ENCODE peak calls at places on chromosomes 7 and 10, in ten cellular contexts. One of them, this sample, is unnamed.

GRCh38 chr7:30721211-30721610 is 30.7 kb upstream of the INMT start:
- DNase-seq in GM12878: no peak
- DNase-seq in astrocyte of the spinal cord: no peak
- DNase-seq in body of pancreas: no peak
- DNase-seq in spleen: peak
- DNase-seq in IMR-90: no peak
- DNase-seq in epithelial cell of esophagus: no peak
- DNase-seq in astrocyte of the cerebellum: no peak
- DNase-seq in left ventricle myocardium inferior: no peak
- DNase-seq in gastrocnemius medialis: no peak
- DNase-seq in this sample: no peak

GRCh38 chr10:79339266-79339665 is 8.0 kb upstream of the PPIF start:
- DNase-seq in GM12878: no peak
- DNase-seq in astrocyte of the spinal cord: no peak
- DNase-seq in body of pancreas: no peak
- DNase-seq in spleen: no peak
- DNase-seq in IMR-90: no peak
- DNase-seq in epithelial cell of esophagus: peak
- DNase-seq in astrocyte of the cerebellum: no peak
- DNase-seq in left ventricle myocardium inferior: no peak
- DNase-seq in gastrocnemius medialis: no peak
- DNase-seq in this sample: no peak

GRCh38 chr7:11373546-11374142 is 400.0 kb downstream of the PHF14 start:
- DNase-seq in GM12878: no peak
- DNase-seq in astrocyte of the spinal cord: peak
- DNase-seq in body of pancreas: no peak
- DNase-seq in spleen: no peak
- DNase-seq in IMR-90: no peak
- DNase-seq in epithelial cell of esophagus: peak
- DNase-seq in astrocyte of the cerebellum: no peak
- DNase-seq in left ventricle myocardium inferior: no peak
- DNase-seq in gastrocnemius medialis: no peak
- DNase-seq in this sample: no peak

GRCh38 chr10:78896169-78896931 is 172.4 kb upstream of the ZMIZ1 start:
- DNase-seq in GM12878: no peak
- DNase-seq in astrocyte of the spinal cord: no peak
- DNase-seq in body of pancreas: no peak
- DNase-seq in spleen: no peak
- DNase-seq in IMR-90: no peak
- DNase-seq in epithelial cell of esophagus: no peak
- DNase-seq in astrocyte of the cerebellum: no peak
- DNase-seq in left ventricle myocardium inferior: no peak
- DNase-seq in gastrocnemius medialis: peak
- DNase-seq in this sample: no peak

GRCh38 chr7:131131746-131132431 is 195.8 kb upstream of the MKLN1 start:
- DNase-seq in GM12878: no peak
- DNase-seq in astrocyte of the spinal cord: no peak
- DNase-seq in body of pancreas: no peak
- DNase-seq in spleen: no peak
- DNase-seq in IMR-90: no peak
- DNase-seq in epithelial cell of esophagus: no peak
- DNase-seq in astrocyte of the cerebellum: no peak
- DNase-seq in left ventricle myocardium inferior: no peak
- DNase-seq in gastrocnemius medialis: no peak
- DNase-seq in this sample: no peak

GRCh38 chr10:124894569-124895215 is 47.2 kb upstream of the ZRANB1 start:
- DNase-seq in GM12878: no peak
- DNase-seq in astrocyte of the spinal cord: no peak
- DNase-seq in body of pancreas: no peak
- DNase-seq in spleen: no peak
- DNase-seq in IMR-90: peak
- DNase-seq in epithelial cell of esophagus: peak
- DNase-seq in astrocyte of the cerebellum: no peak
- DNase-seq in left ventricle myocardium inferior: no peak
- DNase-seq in gastrocnemius medialis: no peak
- DNase-seq in this sample: no peak

GRCh38 chr7:134948736-134949135 is 37.6 kb upstream of the AGBL3 start:
- DNase-seq in GM12878: no peak
- DNase-seq in astrocyte of the spinal cord: no peak
- DNase-seq in body of pancreas: no peak
- DNase-seq in spleen: no peak
- DNase-seq in IMR-90: peak
- DNase-seq in epithelial cell of esophagus: peak
- DNase-seq in astrocyte of the cerebellum: no peak
- DNase-seq in left ventricle myocardium inferior: no peak
- DNase-seq in gastrocnemius medialis: no peak
- DNase-seq in this sample: no peak

GRCh38 chr7:50369408-50370026 is 65.0 kb downstream of the IKZF1 start:
- DNase-seq in GM12878: peak
- DNase-seq in astrocyte of the spinal cord: no peak
- DNase-seq in body of pancreas: no peak
- DNase-seq in spleen: no peak
- DNase-seq in IMR-90: no peak
- DNase-seq in epithelial cell of esophagus: peak
- DNase-seq in astrocyte of the cerebellum: no peak
- DNase-seq in left ventricle myocardium inferior: no peak
- DNase-seq in gastrocnemius medialis: no peak
- DNase-seq in this sample: no peak

GRCh38 chr10:70963271-70963670 is 74.9 kb upstream of the PCBD1 start:
- DNase-seq in GM12878: no peak
- DNase-seq in astrocyte of the spinal cord: no peak
- DNase-seq in body of pancreas: no peak
- DNase-seq in spleen: peak
- DNase-seq in IMR-90: no peak
- DNase-seq in epithelial cell of esophagus: no peak
- DNase-seq in astrocyte of the cerebellum: no peak
- DNase-seq in left ventricle myocardium inferior: no peak
- DNase-seq in gastrocnemius medialis: no peak
- DNase-seq in this sample: no peak

GRCh38 chr10:70960316-70960715 is 72.0 kb upstream of the PCBD1 start:
- DNase-seq in GM12878: no peak
- DNase-seq in astrocyte of the spinal cord: no peak
- DNase-seq in body of pancreas: no peak
- DNase-seq in spleen: no peak
- DNase-seq in IMR-90: no peak
- DNase-seq in epithelial cell of esophagus: no peak
- DNase-seq in astrocyte of the cerebellum: no peak
- DNase-seq in left ventricle myocardium inferior: no peak
- DNase-seq in gastrocnemius medialis: no peak
- DNase-seq in this sample: no peak

GRCh38 chr10:70958396-70958795 is 70.0 kb upstream of the PCBD1 start:
- DNase-seq in GM12878: no peak
- DNase-seq in astrocyte of the spinal cord: no peak
- DNase-seq in body of pancreas: no peak
- DNase-seq in spleen: peak
- DNase-seq in IMR-90: peak
- DNase-seq in epithelial cell of esophagus: no peak
- DNase-seq in astrocyte of the cerebellum: no peak
- DNase-seq in left ventricle myocardium inferior: no peak
- DNase-seq in gastrocnemius medialis: no peak
- DNase-seq in this sample: no peak

GRCh38 chr10:70962686-70963085 is 74.3 kb upstream of the PCBD1 start:
- DNase-seq in GM12878: no peak
- DNase-seq in astrocyte of the spinal cord: no peak
- DNase-seq in body of pancreas: no peak
- DNase-seq in spleen: peak
- DNase-seq in IMR-90: no peak
- DNase-seq in epithelial cell of esophagus: no peak
- DNase-seq in astrocyte of the cerebellum: no peak
- DNase-seq in left ventricle myocardium inferior: no peak
- DNase-seq in gastrocnemius medialis: no peak
- DNase-seq in this sample: no peak

DNA sequence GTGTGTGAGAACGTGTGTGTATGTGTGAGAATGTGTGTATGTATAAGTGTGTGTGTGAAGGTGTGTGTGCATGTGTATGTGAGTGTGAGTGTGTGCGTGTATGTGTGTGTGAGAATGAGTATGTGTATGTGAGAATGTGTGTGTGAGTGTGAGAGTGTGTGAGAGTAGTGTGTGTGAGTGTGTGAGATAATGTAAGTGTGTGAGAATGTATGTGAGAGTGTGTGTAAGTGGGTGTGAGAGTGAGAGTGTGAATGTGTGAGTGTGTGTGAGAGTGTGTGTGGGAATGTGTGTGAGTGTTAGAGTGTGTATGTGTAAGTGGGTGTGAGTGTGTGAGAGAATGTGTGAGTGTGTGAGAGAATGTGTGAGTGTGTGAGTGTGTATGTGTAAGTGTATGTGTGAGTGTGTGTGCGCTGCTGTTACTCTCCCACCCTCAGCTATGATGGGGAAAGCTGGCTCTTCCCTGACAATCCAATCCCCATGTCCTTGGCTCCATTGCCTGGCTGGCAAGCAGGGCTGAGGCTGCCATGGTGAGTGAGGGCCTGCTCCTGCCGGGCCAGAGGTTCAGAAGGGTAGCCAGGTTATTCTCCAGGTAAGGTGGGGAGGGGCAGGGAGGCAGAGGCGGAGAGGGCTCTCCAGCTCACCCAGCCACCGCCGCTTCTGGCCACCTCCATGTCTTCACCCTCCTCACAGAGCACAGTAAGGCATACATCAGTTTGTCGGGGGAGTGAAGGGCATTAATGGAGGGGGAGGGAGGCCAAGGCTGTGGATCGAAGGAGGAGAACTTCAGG is 72.6 kb upstream of the PCBD1 start:
- DNase-seq in GM12878: no peak
- DNase-seq in astrocyte of the spinal cord: no peak
- DNase-seq in body of pancreas: no peak
- DNase-seq in spleen: peak
- DNase-seq in IMR-90: no peak
- DNase-seq in epithelial cell of esophagus: no peak
- DNase-seq in astrocyte of the cerebellum: no peak
- DNase-seq in left ventricle myocardium inferior: no peak
- DNase-seq in gastrocnemius medialis: no peak
- DNase-seq in this sample: no peak
- TF ChIP-seq CTCF in GM12878: no peak
- TF ChIP-seq CTCF in astrocyte of the spinal cord: no peak
- TF ChIP-seq CTCF in body of pancreas: no peak
- TF ChIP-seq CTCF in spleen: no peak
- TF ChIP-seq CTCF in IMR-90: no peak
- TF ChIP-seq CTCF in epithelial cell of esophagus: no peak
- TF ChIP-seq CTCF in astrocyte of the cerebellum: no peak
- TF ChIP-seq CTCF in left ventricle myocardium inferior: no peak
- TF ChIP-seq CTCF in gastrocnemius medialis: no peak
- TF ChIP-seq CTCF in this sample: no peak

GRCh38 chr7:151172273-151173141 is 5.0 kb upstream of the GBX1 start:
- DNase-seq in GM12878: no peak
- DNase-seq in astrocyte of the spinal cord: peak
- DNase-seq in body of pancreas: peak
- DNase-seq in spleen: peak
- DNase-seq in IMR-90: peak
- DNase-seq in epithelial cell of esophagus: peak
- DNase-seq in astrocyte of the cerebellum: peak
- DNase-seq in left ventricle myocardium inferior: peak
- DNase-seq in gastrocnemius medialis: peak
- DNase-seq in this sample: no peak

GRCh38 chr7:151168787-151169162 is 1.3 kb upstream of the GBX1 start:
- DNase-seq in GM12878: no peak
- DNase-seq in astrocyte of the spinal cord: no peak
- DNase-seq in body of pancreas: no peak
- DNase-seq in spleen: no peak
- DNase-seq in IMR-90: no peak
- DNase-seq in epithelial cell of esophagus: no peak
- DNase-seq in astrocyte of the cerebellum: no peak
- DNase-seq in left ventricle myocardium inferior: no peak
- DNase-seq in gastrocnemius medialis: no peak
- DNase-seq in this sample: no peak

GRCh38 chr7:151168022-151168786 is 710 bp upstream of the GBX1 start:
- DNase-seq in GM12878: no peak
- DNase-seq in astrocyte of the spinal cord: no peak
- DNase-seq in body of pancreas: peak
- DNase-seq in spleen: no peak
- DNase-seq in IMR-90: no peak
- DNase-seq in epithelial cell of esophagus: peak
- DNase-seq in astrocyte of the cerebellum: no peak
- DNase-seq in left ventricle myocardium inferior: no peak
- DNase-seq in gastrocnemius medialis: no peak
- DNase-seq in this sample: no peak

GRCh38 chr7:151166629-151167196 is 781 bp downstream of the GBX1 start:
- DNase-seq in GM12878: no peak
- DNase-seq in astrocyte of the spinal cord: no peak
- DNase-seq in body of pancreas: no peak
- DNase-seq in spleen: no peak
- DNase-seq in IMR-90: no peak
- DNase-seq in epithelial cell of esophagus: no peak
- DNase-seq in astrocyte of the cerebellum: no peak
- DNase-seq in left ventricle myocardium inferior: no peak
- DNase-seq in gastrocnemius medialis: no peak
- DNase-seq in this sample: no peak

DNA sequence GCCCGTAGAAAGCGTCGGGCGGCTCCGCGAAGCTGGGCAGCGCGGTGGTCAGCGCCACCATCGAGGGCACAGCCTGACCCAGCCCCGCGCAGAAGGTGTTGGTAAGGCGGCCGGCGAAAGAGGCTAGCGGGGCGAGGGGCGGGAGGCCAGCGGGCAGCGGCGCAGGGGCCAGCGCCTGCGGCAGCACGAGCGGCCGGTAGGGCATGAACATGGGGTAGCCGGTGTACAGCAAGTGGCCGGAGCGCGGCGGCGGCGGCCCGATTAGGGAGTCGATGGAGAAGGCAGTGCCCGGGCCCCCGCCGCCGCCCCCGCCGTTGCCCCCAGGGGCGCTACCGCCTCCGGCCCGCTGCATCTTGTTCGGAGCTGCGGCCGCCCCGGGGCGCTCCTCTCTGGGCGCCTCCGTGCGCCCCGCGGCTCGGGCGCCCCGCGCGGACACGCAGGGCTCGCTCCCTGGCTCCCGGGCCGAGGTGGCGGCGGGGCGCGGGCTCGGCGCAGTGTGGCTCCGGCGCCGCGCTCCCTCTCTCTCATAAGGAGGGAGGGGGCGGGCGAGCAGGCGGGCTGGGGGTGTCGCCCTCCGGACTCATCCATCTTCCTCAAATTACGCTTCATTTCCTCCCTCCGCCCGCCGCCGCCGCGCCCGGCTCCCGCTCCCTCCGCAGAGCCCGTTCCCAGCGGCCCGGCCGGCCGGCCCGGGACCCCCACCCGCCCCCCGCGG is at the start of gene GBX1:
- DNase-seq in GM12878: no peak
- DNase-seq in astrocyte of the spinal cord: no peak
- DNase-seq in body of pancreas: no peak
- DNase-seq in spleen: no peak
- DNase-seq in IMR-90: no peak
- DNase-seq in epithelial cell of esophagus: no peak
- DNase-seq in astrocyte of the cerebellum: no peak
- DNase-seq in left ventricle myocardium inferior: no peak
- DNase-seq in gastrocnemius medialis: no peak
- DNase-seq in this sample: no peak
- H3K4me3 ChIP-seq in GM12878: no peak
- H3K4me3 ChIP-seq in astrocyte of the spinal cord: no peak
- H3K4me3 ChIP-seq in body of pancreas: peak
- H3K4me3 ChIP-seq in spleen: peak
- H3K4me3 ChIP-seq in IMR-90: peak
- H3K4me3 ChIP-seq in epithelial cell of esophagus: peak
- H3K4me3 ChIP-seq in astrocyte of the cerebellum: peak
- H3K4me3 ChIP-seq in left ventricle myocardium inferior: peak
- H3K4me3 ChIP-seq in gastrocnemius medialis: peak
- H3K4me3 ChIP-seq in this sample: no peak

GRCh38 chr7:103076767-103077166 is 1.8 kb downstream of the ARMC10 start:
- DNase-seq in GM12878: no peak
- DNase-seq in astrocyte of the spinal cord: no peak
- DNase-seq in body of pancreas: no peak
- DNase-seq in spleen: no peak
- DNase-seq in IMR-90: no peak
- DNase-seq in epithelial cell of esophagus: no peak
- DNase-seq in astrocyte of the cerebellum: no peak
- DNase-seq in left ventricle myocardium inferior: no peak
- DNase-seq in gastrocnemius medialis: no peak
- DNase-seq in this sample: no peak
- TF ChIP-seq CTCF in GM12878: no peak
- TF ChIP-seq CTCF in astrocyte of the spinal cord: no peak
- TF ChIP-seq CTCF in body of pancreas: no peak
- TF ChIP-seq CTCF in spleen: no peak
- TF ChIP-seq CTCF in IMR-90: no peak
- TF ChIP-seq CTCF in epithelial cell of esophagus: no peak
- TF ChIP-seq CTCF in astrocyte of the cerebellum: no peak
- TF ChIP-seq CTCF in left ventricle myocardium inferior: no peak
- TF ChIP-seq CTCF in gastrocnemius medialis: no peak
- TF ChIP-seq CTCF in this sample: no peak

DNA sequence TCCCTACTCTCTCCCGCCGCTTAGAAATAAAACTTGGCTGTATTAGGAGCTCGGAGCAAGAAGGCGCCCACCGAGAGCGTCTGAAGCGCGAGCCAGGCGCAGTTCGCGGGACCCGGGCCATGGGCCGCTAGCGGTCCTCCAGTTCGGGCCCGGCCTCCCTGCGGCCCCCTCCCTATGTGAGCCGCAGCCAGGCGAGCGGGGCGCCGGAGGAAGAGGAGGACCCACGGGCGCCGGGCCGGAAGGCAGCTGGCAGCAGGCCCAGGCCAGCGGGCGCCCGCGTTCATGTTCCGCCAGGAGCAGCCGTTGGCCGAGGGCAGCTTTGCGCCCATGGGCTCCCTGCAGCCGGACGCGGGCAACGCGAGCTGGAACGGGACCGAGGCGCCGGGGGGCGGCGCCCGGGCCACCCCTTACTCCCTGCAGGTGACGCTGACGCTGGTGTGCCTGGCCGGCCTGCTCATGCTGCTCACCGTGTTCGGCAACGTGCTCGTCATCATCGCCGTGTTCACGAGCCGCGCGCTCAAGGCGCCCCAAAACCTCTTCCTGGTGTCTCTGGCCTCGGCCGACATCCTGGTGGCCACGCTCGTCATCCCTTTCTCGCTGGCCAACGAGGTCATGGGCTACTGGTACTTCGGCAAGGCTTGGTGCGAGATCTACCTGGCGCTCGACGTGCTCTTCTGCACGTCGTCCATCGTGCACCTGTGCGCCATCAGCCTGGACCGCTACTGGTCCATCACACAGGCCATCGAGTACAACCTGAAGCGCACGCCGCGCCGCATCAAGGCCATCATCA is 1.1 kb downstream of the ADRA2A start:
- DNase-seq in GM12878: no peak
- DNase-seq in astrocyte of the spinal cord: peak
- DNase-seq in body of pancreas: peak
- DNase-seq in spleen: no peak
- DNase-seq in IMR-90: no peak
- DNase-seq in epithelial cell of esophagus: peak
- DNase-seq in astrocyte of the cerebellum: no peak
- DNase-seq in left ventricle myocardium inferior: peak
- DNase-seq in gastrocnemius medialis: no peak
- DNase-seq in this sample: no peak
- H3K4me3 ChIP-seq in GM12878: no peak
- H3K4me3 ChIP-seq in astrocyte of the spinal cord: no peak
- H3K4me3 ChIP-seq in body of pancreas: peak
- H3K4me3 ChIP-seq in spleen: peak
- H3K4me3 ChIP-seq in IMR-90: no peak
- H3K4me3 ChIP-seq in epithelial cell of esophagus: peak
- H3K4me3 ChIP-seq in astrocyte of the cerebellum: peak
- H3K4me3 ChIP-seq in left ventricle myocardium inferior: peak
- H3K4me3 ChIP-seq in gastrocnemius medialis: peak
- H3K4me3 ChIP-seq in this sample: no peak

This sample was measured in AG09309.